ENCODE peak calls at places on chromosome 1, in eight cellular contexts. W is CD4-positive, alpha-beta T cell; Z is effector memory CD8-positive, alpha-beta T cell; F is activated CD8-positive, alpha-beta T cell treated with anti-CD3 and anti-CD28 coated beads, Interleukin-2, amount 10 ng/mL, durations not matched to agents 7 days and 5 days; Q is gastroesophageal sphincter; H is activated T-cell treated with anti-CD3 and anti-CD28 coated beads, Interleukin-2, amount 50 U/mL, for 4 hours; K is stimulated activated effector memory CD8-positive, alpha-beta T cell treated with anti-CD3 and anti-CD28 coated beads, Interleukin-12 subunit alpha, Interleukin-12 subunit beta, amount 100 ng/mL, for 72 hours; S is heart left ventricle. J is an unnamed sample.

GRCh38 chr1:46171351-46171750 is 3.5 kb upstream of the TSPAN1 start:
- ATAC-seq in W (no peak), S (peak), F (no peak), Q (no peak), K (no peak), Z (no peak), H (no peak), J (no peak)

GRCh38 chr1:54928327-54928726 is 41.3 kb upstream of the DHCR24 start:
- ATAC-seq in F (no peak), H (no peak), Q (no peak), W (no peak), Z (no peak), K (no peak), S (peak), J (no peak)

GRCh38 chr1:204287466-204287881 is 72.3 kb downstream of the PLEKHA6 start:
- ATAC-seq in W (no peak), H (no peak), K (no peak), F (no peak), S (peak), Z (no peak), Q (no peak), J (no peak)

GRCh38 chr1:11279630-11280029 is 6.6 kb downstream of the UBIAD1 start:
- ATAC-seq in Z (no peak), K (no peak), H (no peak), W (no peak), S (no peak), F (no peak), Q (no peak), J (peak)

GRCh38 chr1:209825591-209826433 is 2.0 kb upstream of the UTP25 start:
- ATAC-seq in F (no peak), H (no peak), S (no peak), W (no peak), Q (no peak), Z (no peak), K (no peak), J (no peak)

GRCh38 chr1:181152892-181153633 is 64.6 kb downstream of the IER5 start:
- ATAC-seq in Q (peak), Z (no peak), W (no peak), F (no peak), K (no peak), H (no peak), S (peak), J (no peak)

GRCh38 chr1:219651993-219652392 is 39.1 kb upstream of the ZC3H11B start:
- ATAC-seq in Z (no peak), F (no peak), W (no peak), S (no peak), H (no peak), Q (no peak), K (no peak), J (no peak)

GRCh38 chr1:22216210-22216883 is 73.5 kb upstream of the WNT4 start:
- ATAC-seq in W (no peak), K (peak), F (no peak), S (no peak), Q (no peak), H (no peak), Z (no peak), J (no peak)

GRCh38 chr1:151060241-151061011 is at the start of gene MLLT11:
- ATAC-seq in S (peak), K (no peak), Z (no peak), F (no peak), H (no peak), Q (peak), W (no peak), J (no peak)

GRCh38 chr1:234067584-234067983 is 163.1 kb downstream of the SLC35F3 start:
- ATAC-seq in Z (no peak), Q (no peak), W (no peak), K (no peak), S (no peak), H (no peak), F (no peak), J (no peak)

GRCh38 chr1:204670152-204670927 is 15.2 kb downstream of the LRRN2 start:
- ATAC-seq in F (no peak), H (no peak), W (no peak), S (no peak), Z (no peak), K (no peak), Q (peak), J (no peak)

GRCh38 chr1:47241114-47242113 is 9.4 kb upstream of the TAL1 start:
- ATAC-seq in S (peak), Q (peak), H (no peak), Z (no peak), W (no peak), K (no peak), F (no peak), J (no peak)

GRCh38 chr1:219988387-219988786 is 57.9 kb downstream of the EPRS1 start:
- ATAC-seq in Z (no peak), H (no peak), S (no peak), Q (no peak), F (no peak), W (no peak), K (no peak), J (no peak)

GRCh38 chr1:119738100-119738720 is 26.5 kb downstream of the PHGDH start:
- ATAC-seq in Z (no peak), Q (no peak), W (no peak), H (no peak), K (no peak), F (no peak), S (peak), J (no peak)

GRCh38 chr1:227066999-227067398 is 126.9 kb downstream of the COQ8A start:
- ATAC-seq in Z (no peak), K (no peak), W (no peak), H (no peak), S (no peak), Q (no peak), F (no peak), J (no peak)

GRCh38 chr1:42319128-42319851 is 15.7 kb downstream of the FOXJ3 start:
- ATAC-seq in S (peak), H (peak), K (peak), Q (no peak), Z (peak), W (peak), F (peak), J (peak)